ENCODE peak calls at places on chromosome 18, in four cellular contexts. One of them, this sample, is unnamed.

GRCh38 chr18:50786851-50787250 is 33.0 kb downstream of the MRO start:
- DNase-seq in suprapubic skin: no peak
- DNase-seq in IMR-90: no peak
- DNase-seq in right cardiac atrium: no peak
- DNase-seq in this sample: no peak

GRCh38 chr18:31941010-31941809 is 1.7 kb downstream of the TRAPPC8 start:
- DNase-seq in suprapubic skin: no peak
- DNase-seq in IMR-90: no peak
- DNase-seq in right cardiac atrium: no peak
- DNase-seq in this sample: no peak

GRCh38 chr18:49839012-49839411 is 25.7 kb upstream of the ACAA2 start:
- DNase-seq in suprapubic skin: no peak
- DNase-seq in IMR-90: peak; percentile 75
- DNase-seq in right cardiac atrium: no peak
- DNase-seq in this sample: no peak

GRCh38 chr18:21243041-21243431 is 1.0 kb downstream of the GREB1L start:
- DNase-seq in suprapubic skin: no peak
- DNase-seq in IMR-90: no peak
- DNase-seq in right cardiac atrium: no peak
- DNase-seq in this sample: no peak

GRCh38 chr18:22088029-22088428 is 81.4 kb upstream of the GATA6 start:
- DNase-seq in suprapubic skin: no peak
- DNase-seq in IMR-90: no peak
- DNase-seq in right cardiac atrium: no peak
- DNase-seq in this sample: no peak

GRCh38 chr18:42178381-42179080 is 223.5 kb downstream of the PIK3C3 start:
- DNase-seq in suprapubic skin: no peak
- DNase-seq in IMR-90: no peak
- DNase-seq in right cardiac atrium: no peak
- DNase-seq in this sample: no peak

GRCh38 chr18:3603460-3604259 is 153.7 kb downstream of the TGIF1 start:
- DNase-seq in suprapubic skin: no peak
- DNase-seq in IMR-90: peak; percentile 99
- DNase-seq in right cardiac atrium: no peak
- DNase-seq in this sample: peak; percentile 43

GRCh38 chr18:56873441-56874140 is 222.4 kb downstream of the WDR7 start:
- DNase-seq in suprapubic skin: no peak
- DNase-seq in IMR-90: no peak
- DNase-seq in right cardiac atrium: no peak
- DNase-seq in this sample: peak; percentile 17

GRCh38 chr18:34031810-34032209 is 192.9 kb downstream of the NOL4 start:
- DNase-seq in suprapubic skin: no peak
- DNase-seq in IMR-90: no peak
- DNase-seq in right cardiac atrium: no peak
- DNase-seq in this sample: no peak

GRCh38 chr18:7021994-7022840 is 95.4 kb downstream of the LAMA1 start:
- DNase-seq in suprapubic skin: no peak
- DNase-seq in IMR-90: peak; percentile 43
- DNase-seq in right cardiac atrium: no peak
- DNase-seq in this sample: peak; percentile 26

GRCh38 chr18:11163668-11164067 is 14.3 kb upstream of the PIEZO2 start:
- DNase-seq in suprapubic skin: no peak
- DNase-seq in IMR-90: peak; percentile 36
- DNase-seq in right cardiac atrium: peak; percentile 71
- DNase-seq in this sample: no peak

GRCh38 chr18:49096021-49096420 is 145.3 kb upstream of the SMAD7 start:
- DNase-seq in suprapubic skin: no peak
- DNase-seq in IMR-90: no peak
- DNase-seq in right cardiac atrium: no peak
- DNase-seq in this sample: no peak

GRCh38 chr18:48525671-48526070 is 13.2 kb upstream of the CTIF start:
- DNase-seq in suprapubic skin: no peak
- DNase-seq in IMR-90: no peak
- DNase-seq in right cardiac atrium: no peak
- DNase-seq in this sample: no peak

GRCh38 chr18:6279308-6279707 is 135.4 kb downstream of the L3MBTL4 start:
- DNase-seq in suprapubic skin: no peak
- DNase-seq in IMR-90: no peak
- DNase-seq in right cardiac atrium: no peak
- DNase-seq in this sample: no peak

GRCh38 chr18:7878265-7879173 is 311.4 kb downstream of the PTPRM start:
- DNase-seq in suprapubic skin: no peak
- DNase-seq in IMR-90: no peak
- DNase-seq in right cardiac atrium: no peak
- DNase-seq in this sample: no peak

GRCh38 chr18:76265375-76266225 is 229.4 kb downstream of the ZNF516 start:
- DNase-seq in suprapubic skin: no peak
- DNase-seq in IMR-90: peak; percentile 38
- DNase-seq in right cardiac atrium: peak; percentile 76
- DNase-seq in this sample: no peak

GRCh38 chr18:42113529-42114191 is 158.6 kb downstream of the PIK3C3 start:
- DNase-seq in suprapubic skin: no peak
- DNase-seq in IMR-90: peak; percentile 39
- DNase-seq in right cardiac atrium: no peak
- DNase-seq in this sample: no peak

GRCh38 chr18:39742015-39742466 is 2176.4 kb upstream of the CELF4 start:
- DNase-seq in suprapubic skin: no peak
- DNase-seq in IMR-90: peak; percentile 59
- DNase-seq in right cardiac atrium: no peak
- DNase-seq in this sample: no peak

GRCh38 chr18:68660355-68661183 is 54.3 kb downstream of the TMX3 start:
- DNase-seq in suprapubic skin: no peak
- DNase-seq in IMR-90: peak; percentile 61
- DNase-seq in right cardiac atrium: no peak
- DNase-seq in this sample: peak; percentile 37

GRCh38 chr18:59718108-59719057 is 21.2 kb upstream of the CCBE1 start:
- DNase-seq in suprapubic skin: no peak
- DNase-seq in IMR-90: peak; percentile 95
- DNase-seq in right cardiac atrium: no peak
- DNase-seq in this sample: no peak
- H3K27ac ChIP-seq in suprapubic skin: peak overlapping the region; percentile 19
- H3K27ac ChIP-seq in IMR-90: peak overlapping the region; percentile 58
- H3K27ac ChIP-seq in right cardiac atrium: no peak overlapping the region
- H3K27ac ChIP-seq in this sample: no peak overlapping the region

DNA sequence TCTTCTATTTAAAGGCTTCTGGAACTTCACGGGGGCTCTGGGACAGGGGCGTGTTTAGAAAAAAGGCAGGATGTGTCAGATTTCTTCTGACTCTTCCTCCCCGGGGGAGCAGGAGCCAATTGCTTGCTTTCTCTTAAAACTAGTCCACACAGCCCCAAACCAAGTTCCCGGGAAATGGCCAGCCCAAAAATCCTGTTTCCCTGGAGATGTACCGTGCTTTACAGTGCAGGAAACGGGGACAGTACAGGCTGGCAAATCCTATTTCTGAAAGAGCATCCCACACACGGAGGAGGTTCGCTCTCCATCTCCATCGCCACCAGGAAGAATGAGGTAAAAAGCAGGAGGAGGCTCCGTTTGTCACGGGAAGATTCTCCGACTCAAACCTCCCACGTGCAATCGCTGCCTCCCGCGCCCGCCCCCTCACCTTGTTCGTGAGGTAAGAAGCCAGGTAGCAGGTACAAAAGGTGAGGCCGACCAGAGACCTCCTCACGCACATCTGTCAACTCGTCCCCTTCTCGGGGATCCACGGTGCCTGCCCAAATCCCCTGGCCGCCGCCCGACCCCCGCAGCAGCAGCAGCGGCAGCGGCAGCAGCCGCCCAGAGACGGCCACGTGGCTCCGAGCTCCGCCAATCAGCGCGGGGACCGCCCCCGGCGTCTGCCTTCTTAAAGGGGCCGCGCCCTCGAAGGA is 15.6 kb upstream of the RIOK3 start:
- DNase-seq in suprapubic skin: peak; percentile 90
- DNase-seq in IMR-90: peak; percentile 62
- DNase-seq in right cardiac atrium: peak; percentile 95
- DNase-seq in this sample: peak; percentile 86
- H3K27ac ChIP-seq in suprapubic skin: peak overlapping the region; percentile 53
- H3K27ac ChIP-seq in IMR-90: peak overlapping the region; percentile 72
- H3K27ac ChIP-seq in right cardiac atrium: no peak overlapping the region
- H3K27ac ChIP-seq in this sample: no peak overlapping the region

GRCh38 chr18:45783097-45784075 is 42.1 kb upstream of the SIGLEC15 start:
- DNase-seq in suprapubic skin: no peak
- DNase-seq in IMR-90: peak; percentile 78
- DNase-seq in right cardiac atrium: no peak
- DNase-seq in this sample: no peak

GRCh38 chr18:45777393-45777792 is 48.1 kb upstream of the SIGLEC15 start:
- DNase-seq in suprapubic skin: no peak
- DNase-seq in IMR-90: peak; percentile 96
- DNase-seq in right cardiac atrium: no peak
- DNase-seq in this sample: no peak

GRCh38 chr18:45782662-45783061 is 42.8 kb upstream of the SIGLEC15 start:
- DNase-seq in suprapubic skin: no peak
- DNase-seq in IMR-90: no peak
- DNase-seq in right cardiac atrium: no peak
- DNase-seq in this sample: no peak

GRCh38 chr18:45785015-45785597 is 40.4 kb upstream of the SIGLEC15 start:
- DNase-seq in suprapubic skin: no peak
- DNase-seq in IMR-90: peak; percentile 52
- DNase-seq in right cardiac atrium: peak; percentile 60
- DNase-seq in this sample: no peak

GRCh38 chr18:45780568-45780967 is 44.9 kb upstream of the SIGLEC15 start:
- DNase-seq in suprapubic skin: no peak
- DNase-seq in IMR-90: peak; percentile 28
- DNase-seq in right cardiac atrium: no peak
- DNase-seq in this sample: no peak
- H3K27ac ChIP-seq in suprapubic skin: no peak overlapping the region
- H3K27ac ChIP-seq in IMR-90: peak overlapping the region; percentile 43
- H3K27ac ChIP-seq in right cardiac atrium: no peak overlapping the region
- H3K27ac ChIP-seq in this sample: no peak overlapping the region

DNA sequence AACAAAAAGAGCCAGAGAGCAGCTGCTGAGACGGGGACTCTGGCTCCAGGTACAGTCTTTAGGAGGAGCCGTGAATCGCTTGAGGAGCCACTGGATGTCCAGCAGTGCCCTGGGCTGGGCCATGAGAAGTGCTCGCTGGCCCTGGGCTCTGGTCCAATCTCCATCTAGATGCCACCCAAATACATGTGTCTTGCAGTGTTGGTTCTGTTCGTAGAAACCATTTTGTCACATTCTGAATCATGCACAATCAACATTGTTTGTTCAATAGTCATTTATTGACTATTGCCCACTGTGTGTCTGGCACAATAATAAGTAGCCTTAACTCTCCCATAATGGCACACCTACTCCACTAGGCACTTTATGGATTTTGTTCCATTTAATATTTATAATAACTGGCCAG is 26.1 kb downstream of the TYMS start:
- DNase-seq in suprapubic skin: no peak
- DNase-seq in IMR-90: no peak
- DNase-seq in right cardiac atrium: no peak
- DNase-seq in this sample: no peak
- H3K27ac ChIP-seq in suprapubic skin: no peak overlapping the region
- H3K27ac ChIP-seq in IMR-90: no peak overlapping the region
- H3K27ac ChIP-seq in right cardiac atrium: no peak overlapping the region
- H3K27ac ChIP-seq in this sample: no peak overlapping the region

GRCh38 chr18:61992285-61992684 is 99.5 kb upstream of the RNF152 start:
- DNase-seq in suprapubic skin: no peak
- DNase-seq in IMR-90: peak; percentile 82
- DNase-seq in right cardiac atrium: no peak
- DNase-seq in this sample: no peak

GRCh38 chr18:61995547-61996062 is 102.8 kb upstream of the RNF152 start:
- DNase-seq in suprapubic skin: no peak
- DNase-seq in IMR-90: no peak
- DNase-seq in right cardiac atrium: no peak
- DNase-seq in this sample: no peak

GRCh38 chr18:61992923-61993322 is 100.1 kb upstream of the RNF152 start:
- DNase-seq in suprapubic skin: no peak
- DNase-seq in IMR-90: peak; percentile 72
- DNase-seq in right cardiac atrium: no peak
- DNase-seq in this sample: no peak

GRCh38 chr18:61991836-61992235 is 99.0 kb upstream of the RNF152 start:
- DNase-seq in suprapubic skin: no peak
- DNase-seq in IMR-90: no peak
- DNase-seq in right cardiac atrium: no peak
- DNase-seq in this sample: no peak

GRCh38 chr18:61993831-61994230 is 101.0 kb upstream of the RNF152 start:
- DNase-seq in suprapubic skin: no peak
- DNase-seq in IMR-90: no peak
- DNase-seq in right cardiac atrium: no peak
- DNase-seq in this sample: no peak
- H3K27ac ChIP-seq in suprapubic skin: no peak overlapping the region
- H3K27ac ChIP-seq in IMR-90: no peak overlapping the region
- H3K27ac ChIP-seq in right cardiac atrium: no peak overlapping the region
- H3K27ac ChIP-seq in this sample: no peak overlapping the region

GRCh38 chr18:69998523-69998987 is 50.9 kb upstream of the CD226 start:
- DNase-seq in suprapubic skin: no peak
- DNase-seq in IMR-90: no peak
- DNase-seq in right cardiac atrium: no peak
- DNase-seq in this sample: no peak

GRCh38 chr18:69996417-69996816 is 48.7 kb upstream of the CD226 start:
- DNase-seq in suprapubic skin: no peak
- DNase-seq in IMR-90: no peak
- DNase-seq in right cardiac atrium: no peak
- DNase-seq in this sample: no peak

GRCh38 chr18:69996951-69997798 is 49.5 kb upstream of the CD226 start:
- DNase-seq in suprapubic skin: no peak
- DNase-seq in IMR-90: no peak
- DNase-seq in right cardiac atrium: no peak
- DNase-seq in this sample: no peak

GRCh38 chr18:69992776-69993175 is 45.1 kb upstream of the CD226 start:
- DNase-seq in suprapubic skin: no peak
- DNase-seq in IMR-90: peak; percentile 78
- DNase-seq in right cardiac atrium: no peak
- DNase-seq in this sample: no peak

GRCh38 chr18:69995774-69996173 is 48.1 kb upstream of the CD226 start:
- DNase-seq in suprapubic skin: no peak
- DNase-seq in IMR-90: no peak
- DNase-seq in right cardiac atrium: no peak
- DNase-seq in this sample: no peak
- H3K27ac ChIP-seq in suprapubic skin: no peak overlapping the region
- H3K27ac ChIP-seq in IMR-90: no peak overlapping the region
- H3K27ac ChIP-seq in right cardiac atrium: no peak overlapping the region
- H3K27ac ChIP-seq in this sample: no peak overlapping the region

GRCh38 chr18:12296087-12296403 is 12.0 kb upstream of the TUBB6 start:
- DNase-seq in suprapubic skin: peak; percentile 60
- DNase-seq in IMR-90: peak; percentile 33
- DNase-seq in right cardiac atrium: no peak
- DNase-seq in this sample: no peak

GRCh38 chr18:12299862-12300261 is 8.2 kb upstream of the TUBB6 start:
- DNase-seq in suprapubic skin: peak; percentile 16
- DNase-seq in IMR-90: no peak
- DNase-seq in right cardiac atrium: no peak
- DNase-seq in this sample: no peak

GRCh38 chr18:12295389-12296086 is 12.5 kb upstream of the TUBB6 start:
- DNase-seq in suprapubic skin: no peak
- DNase-seq in IMR-90: peak; percentile 28
- DNase-seq in right cardiac atrium: no peak
- DNase-seq in this sample: no peak

GRCh38 chr18:12293831-12294230 is 14.2 kb upstream of the TUBB6 start:
- DNase-seq in suprapubic skin: peak; percentile 55
- DNase-seq in IMR-90: no peak
- DNase-seq in right cardiac atrium: no peak
- DNase-seq in this sample: no peak

GRCh38 chr18:12296457-12296856 is 11.6 kb upstream of the TUBB6 start:
- DNase-seq in suprapubic skin: peak; percentile 43
- DNase-seq in IMR-90: no peak
- DNase-seq in right cardiac atrium: no peak
- DNase-seq in this sample: no peak
- H3K27ac ChIP-seq in suprapubic skin: no peak overlapping the region
- H3K27ac ChIP-seq in IMR-90: no peak overlapping the region
- H3K27ac ChIP-seq in right cardiac atrium: no peak overlapping the region
- H3K27ac ChIP-seq in this sample: no peak overlapping the region